ENCODE peak calls at places on chromosomes 3 and 15, in six cellular contexts. X is activated effector memory CD4-positive, alpha-beta T cell treated with anti-CD3 and anti-CD28 coated beads, Interleukin-2, amount 50 U/mL, for 16 hours; M is NCI-H1092 treated with DMSO at 0.1 percent for 48 hours; T is left ventricle myocardium superior; K is GM04503; U is adrenal gland. J is an unnamed sample.

GRCh38 chr3:142947352-142947751 is 16.1 kb downstream of the PAQR9 start:
- DNase-seq in X (no peak), M (no peak), T (peak; percentile 31), K (no peak), U (no peak), J (no peak)

GRCh38 chr3:138947303-138948121 is 495 bp downstream of the FOXL2NB start:
- DNase-seq in X (no peak), M (no peak), T (no peak), K (no peak), U (no peak), J (peak; percentile 38)

GRCh38 chr15:40747685-40748631 is 7.1 kb downstream of the RMDN3 start:
- DNase-seq in X (no peak), M (no peak), T (no peak), K (no peak), U (no peak), J (no peak)

GRCh38 chr15:70523634-70524033 is 239.7 kb downstream of the UACA start:
- DNase-seq in X (no peak), M (no peak), T (no peak), K (no peak), U (no peak), J (peak; percentile 15)

GRCh38 chr3:64355473-64355872 is 130.2 kb upstream of the PRICKLE2 start:
- DNase-seq in X (no peak), M (no peak), T (no peak), K (no peak), U (peak; percentile 43), J (no peak)

GRCh38 chr3:151003024-151003771 is 30.7 kb upstream of the CLRN1 start:
- DNase-seq in X (no peak), M (no peak), T (no peak), K (no peak), U (peak; percentile 22), J (no peak)

GRCh38 chr3:103672346-103672745 is 1237.5 kb downstream of the ZPLD1 start:
- DNase-seq in X (no peak), M (no peak), T (no peak), K (no peak), U (no peak), J (no peak)

GRCh38 chr3:15386352-15386751 is 41.0 kb downstream of the METTL6 start:
- DNase-seq in X (no peak), M (no peak), T (no peak), K (no peak), U (no peak), J (no peak)

GRCh38 chr15:29018406-29018805 is 132.6 kb downstream of the APBA2 start:
- DNase-seq in X (no peak), M (no peak), T (no peak), K (no peak), U (no peak), J (no peak)

GRCh38 chr3:129481783-129482332 is 41.8 kb downstream of the IFT122 start:
- DNase-seq in X (peak; percentile 74), M (no peak), T (peak; percentile 69), K (peak; percentile 36), U (no peak), J (no peak)

GRCh38 chr3:123159926-123160635 is 41.7 kb upstream of the SEC22A start:
- DNase-seq in X (no peak), M (no peak), T (no peak), K (no peak), U (no peak), J (no peak)

GRCh38 chr15:99925661-99926461 is 192.6 kb upstream of the LYSMD4 start:
- DNase-seq in X (peak; percentile 92), M (peak; percentile 6), T (peak; percentile 76), K (no peak), U (peak; percentile 47), J (peak; percentile 97)

GRCh38 chr15:51223771-51224229 is 114.6 kb downstream of the CYP19A1 start:
- DNase-seq in X (no peak), M (no peak), T (no peak), K (peak; percentile 96), U (peak; percentile 43), J (no peak)

GRCh38 chr15:100879461-100880138 is at the start of gene ALDH1A3:
- DNase-seq in X (no peak), M (no peak), T (peak; percentile 68), K (no peak), U (no peak), J (no peak)

GRCh38 chr3:143119974-143120715 is 574 bp downstream of the CHST2 start:
- DNase-seq in X (peak; percentile 73), M (no peak), T (peak; percentile 32), K (no peak), U (no peak), J (peak; percentile 90)